ENCODE peak calls at places on chromosomes 11 and 22, in four cellular contexts. U is K562, A is A549, K is HepG2. J is an unnamed sample.

GRCh38 chr11:104830080-104830479 is 68.2 kb downstream of the CASP12 start:
- DNase-seq in U (no peak), A (peak; percentile 12), K (no peak), J (peak; percentile 72)

GRCh38 chr11:8604078-8604723 is 10.2 kb upstream of the STK33 start:
- DNase-seq in K (peak; percentile 46), A (peak; percentile 97), U (peak; percentile 69), J (peak; percentile 100)

GRCh38 chr11:120696597-120696996 is 185.0 kb downstream of the GRIK4 start:
- DNase-seq in K (no peak), U (peak; percentile 15), A (no peak), J (no peak)

GRCh38 chr11:117911694-117912093 is 17.5 kb downstream of the TMPRSS13 start:
- DNase-seq in K (no peak), U (no peak), A (no peak), J (no peak)

GRCh38 chr11:42422094-42422493 is 889.7 kb upstream of the API5 start:
- DNase-seq in A (no peak), K (no peak), U (no peak), J (no peak)

GRCh38 chr11:81869337-81870065 is 864.2 kb downstream of the FAM181B start:
- DNase-seq in U (no peak), A (no peak), K (no peak), J (no peak)

GRCh38 chr11:14234446-14234845 is 124.5 kb downstream of the RRAS2 start:
- DNase-seq in K (no peak), A (no peak), U (no peak), J (no peak)

GRCh38 chr11:113247231-113247630 is 67.2 kb upstream of the TTC12 start:
- DNase-seq in U (no peak), K (no peak), A (no peak), J (no peak)

GRCh38 chr22:39241632-39242388 is 3.0 kb downstream of the PDGFB start:
- DNase-seq in U (no peak), A (no peak), K (no peak), J (no peak)

GRCh38 chr11:134276396-134277175 is 407 bp downstream of the GLB1L3 start:
- DNase-seq in K (no peak), A (no peak), U (no peak), J (no peak)

GRCh38 chr22:38456841-38457699 is 2.1 kb upstream of the KCNJ4 start:
- DNase-seq in U (no peak), A (no peak), K (no peak), J (no peak)

GRCh38 chr22:50733521-50734342 is 4.3 kb upstream of the ACR start:
- DNase-seq in U (no peak), A (no peak), K (no peak), J (peak; percentile 59)

GRCh38 chr11:118574636-118575035 is 2.4 kb downstream of the ARCN1 start:
- DNase-seq in A (no peak), U (no peak), K (no peak), J (no peak)

GRCh38 chr22:38718414-38718813 is 12.7 kb downstream of the GTPBP1 start:
- DNase-seq in K (peak; percentile 47), U (no peak), A (peak; percentile 79), J (peak; percentile 81)

GRCh38 chr22:39430576-39431150 is 26.1 kb upstream of the MGAT3 start:
- DNase-seq in A (no peak), U (no peak), K (no peak), J (no peak)

GRCh38 chr11:127000291-127000968 is at the start of gene KIRREL3:
- DNase-seq in U (no peak), K (no peak), A (peak; percentile 33), J (peak; percentile 40)

GRCh38 chr11:35089724-35090505 is 49.1 kb upstream of the CD44 start:
- DNase-seq in U (no peak), K (no peak), A (no peak), J (no peak)

GRCh38 chr11:76835030-76835429 is 25.7 kb upstream of the ACER3 start:
- DNase-seq in K (no peak), U (no peak), A (no peak), J (no peak)

GRCh38 chr11:57568330-57568766 is 876 bp upstream of the UBE2L6 start:
- DNase-seq in K (peak; percentile 49), U (peak; percentile 85), A (no peak), J (peak; percentile 67)

GRCh38 chr11:127073621-127074020 is 73.1 kb upstream of the KIRREL3 start:
- DNase-seq in A (no peak), K (no peak), U (no peak), J (no peak)

GRCh38 chr11:109963101-109963500 is 130.1 kb upstream of the ZC3H12C start:
- DNase-seq in A (no peak), U (no peak), K (no peak), J (no peak)

GRCh38 chr11:102599642-102600261 is 25.4 kb downstream of the MMP20 start:
- DNase-seq in K (peak; percentile 89), A (peak; percentile 94), U (peak; percentile 15), J (peak; percentile 95)

GRCh38 chr11:76119779-76120178 is 86.5 kb downstream of the WNT11 start:
- DNase-seq in K (no peak), U (no peak), A (no peak), J (no peak)

GRCh38 chr11:12243511-12243910 is 133.1 kb downstream of the MICAL2 start:
- DNase-seq in K (no peak), A (no peak), U (no peak), J (no peak)

GRCh38 chr11:31779268-31779879 is 31.7 kb downstream of the PAX6 start:
- DNase-seq in A (no peak), K (no peak), U (no peak), J (peak; percentile 83)

GRCh38 chr22:45583504-45583903 is 80.8 kb downstream of the FBLN1 start:
- DNase-seq in K (no peak), A (no peak), U (no peak), J (no peak)

GRCh38 chr11:13135385-13136271 is 126.5 kb downstream of the RASSF10 start:
- DNase-seq in U (peak; percentile 41), K (peak; percentile 96), A (peak; percentile 24), J (peak; percentile 90)

GRCh38 chr11:126318642-126319373 is 14.9 kb downstream of the DCPS start:
- DNase-seq in U (no peak), K (no peak), A (no peak), J (peak; percentile 97)

GRCh38 chr11:86582898-86583297 is 89.5 kb downstream of the ME3 start:
- DNase-seq in U (no peak), K (no peak), A (no peak), J (no peak)

GRCh38 chr11:70456921-70457532 is 58.7 kb downstream of the CTTN start:
- DNase-seq in U (peak; percentile 57), K (peak; percentile 22), A (peak; percentile 37), J (peak; percentile 31)

GRCh38 chr11:130670200-130670599 is 221.8 kb downstream of the ADAMTS15 start:
- DNase-seq in K (no peak), U (no peak), A (no peak), J (no peak)

GRCh38 chr11:37527545-37527944 is 929.5 kb upstream of the RAG2 start:
- DNase-seq in K (no peak), A (no peak), U (no peak), J (no peak)

GRCh38 chr11:83574516-83574915 is 288.3 kb upstream of the CCDC90B start:
- DNase-seq in A (no peak), K (no peak), U (no peak), J (peak; percentile 58)

DNA sequence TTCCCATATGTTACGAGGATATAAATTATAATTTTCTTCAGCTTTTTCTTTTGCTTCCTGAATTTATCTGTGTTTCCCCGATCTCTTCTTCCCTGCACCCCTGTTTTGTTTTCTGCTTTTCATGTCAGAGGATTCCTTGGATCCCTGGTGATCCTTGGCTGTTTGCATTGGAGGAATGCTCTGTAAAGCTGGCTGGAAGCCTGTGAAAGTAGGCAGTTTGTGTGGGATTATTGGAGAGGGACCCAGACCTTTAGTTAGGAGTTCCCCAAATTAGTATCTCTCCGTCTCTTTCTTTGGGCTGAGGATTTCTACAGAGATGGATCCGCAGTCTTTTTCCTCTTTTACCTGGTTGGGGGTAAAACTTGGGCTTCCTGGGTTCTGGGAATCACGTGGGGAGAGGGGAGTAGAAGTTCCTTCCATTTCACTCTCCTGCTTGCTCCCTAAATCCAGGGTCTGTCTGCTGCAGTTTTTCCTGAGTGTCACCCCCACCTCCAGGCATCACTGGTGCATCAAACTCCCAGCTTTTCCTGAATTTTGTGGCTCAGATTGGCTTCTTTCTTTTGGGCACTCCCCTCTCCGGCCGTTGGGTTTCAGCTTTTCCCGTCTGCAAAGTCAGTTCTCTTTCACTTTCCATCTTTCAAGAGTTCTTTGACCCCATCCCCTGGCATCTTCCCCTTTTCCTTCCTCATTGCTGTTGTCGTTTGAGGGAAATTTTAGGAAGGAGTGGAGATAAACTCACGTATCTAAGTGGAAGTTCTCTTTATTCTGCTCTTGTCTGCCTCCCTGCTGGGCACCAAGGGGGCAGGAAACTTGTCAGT is 79.1 kb upstream of the ALX4 start:
- DNase-seq in K (no peak), U (no peak), A (no peak), J (no peak)
- H3K4me2 ChIP-seq in K (no peak overlapping the region), U (no peak overlapping the region), A (peak overlapping the region; percentile 35), J (no peak overlapping the region)

GRCh38 chr22:46791201-46791731 is 28.8 kb downstream of the TBC1D22A start:
- DNase-seq in A (no peak), U (peak; percentile 11), K (no peak), J (peak; percentile 83)
- TF ChIP-seq MAZ in A (no peak), U (no peak), K (no peak), J (no peak)

DNA sequence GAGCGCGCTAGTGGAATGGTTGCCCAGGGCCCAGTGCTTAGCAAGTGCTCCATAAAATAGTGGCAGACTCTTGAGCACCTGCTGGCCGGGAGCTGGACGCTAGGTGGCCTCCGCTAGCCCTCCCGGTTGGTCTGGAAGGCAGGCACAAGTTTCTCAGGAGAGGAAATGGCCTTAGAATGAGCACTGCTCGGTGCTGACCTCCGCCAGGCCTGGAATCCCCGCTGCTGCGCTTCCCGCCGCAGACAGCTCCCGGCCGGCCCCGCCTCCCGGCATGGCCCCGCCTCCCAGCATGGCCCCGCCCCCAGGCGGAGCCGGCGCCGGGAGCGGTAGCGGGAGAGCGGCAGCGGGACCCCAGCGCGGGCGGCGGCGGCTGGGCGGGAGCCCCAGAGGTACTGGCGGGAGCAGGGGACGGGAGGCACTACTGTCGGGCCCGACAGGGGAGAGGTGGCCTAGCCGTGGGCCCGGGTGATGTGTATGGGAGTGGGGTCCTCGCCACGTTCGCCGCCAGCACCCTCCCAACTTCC is at the start of gene SIPA1:
- DNase-seq in A (peak; percentile 91), U (peak; percentile 93), K (peak; percentile 88), J (peak; percentile 93)
- TF ChIP-seq CTCF in A (no peak), U (peak; percentile 69), K (peak; percentile 74), J (peak; percentile 65)

GRCh38 chr11:64765291-64765803 is 5.6 kb upstream of the PYGM start:
- DNase-seq in K (no peak), A (no peak), U (no peak), J (no peak)
- H3K4me2 ChIP-seq in K (no peak overlapping the region), A (no peak overlapping the region), U (no peak overlapping the region), J (no peak overlapping the region)

GRCh38 chr11:85318573-85318972 is 308.6 kb downstream of the DLG2 start:
- DNase-seq in U (no peak), A (no peak), K (no peak), J (no peak)

GRCh38 chr11:85313741-85314140 is 313.4 kb downstream of the DLG2 start:
- DNase-seq in U (no peak), A (no peak), K (no peak), J (no peak)

DNA sequence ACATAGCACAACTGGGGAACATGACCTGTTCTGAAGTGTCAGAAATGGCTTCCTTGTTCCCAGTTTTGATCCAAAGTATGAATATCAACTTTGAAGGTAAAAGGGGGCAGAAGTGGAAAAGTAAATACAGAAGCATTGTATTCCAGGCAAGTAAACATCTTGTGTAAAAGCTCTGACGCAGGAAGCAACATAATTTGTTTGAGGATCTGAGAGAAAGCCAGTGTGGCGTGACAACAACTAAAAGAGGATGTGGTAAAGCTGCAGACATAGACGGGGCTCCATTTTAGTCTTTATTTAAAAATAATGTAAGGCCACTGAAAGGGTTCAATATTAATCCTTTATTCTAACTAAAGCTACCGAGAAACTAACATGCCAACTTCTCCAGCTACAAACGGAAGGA is 310.2 kb downstream of the DLG2 start:
- DNase-seq in A (peak; percentile 85), K (no peak), U (no peak), J (no peak)
- TF ChIP-seq MAZ in A (no peak), K (no peak), U (no peak), J (no peak)